ENCODE peak calls at places on chromosome 4, in four cellular contexts. T, G, S and Z are unnamed samples.

GRCh38 chr4:152529880-152530279 is 6.0 kb downstream of the FBXW7 start:
- DNase-seq in T (no peak), G (no peak), S (no peak), Z (no peak)

GRCh38 chr4:7864685-7865084 is 75.0 kb downstream of the AFAP1 start:
- DNase-seq in G (no peak), T (no peak), S (no peak), Z (no peak)

GRCh38 chr4:11741190-11741652 is 312.5 kb upstream of the HS3ST1 start:
- DNase-seq in G (peak), T (no peak), S (no peak), Z (no peak)

GRCh38 chr4:25234390-25235367 is 846 bp downstream of the PI4K2B start:
- DNase-seq in S (peak), T (peak), G (peak), Z (peak)

GRCh38 chr4:52076731-52077130 is 25.6 kb downstream of the SPATA18 start:
- DNase-seq in T (no peak), S (no peak), G (peak), Z (peak)

GRCh38 chr4:140472156-140472555 is 25.9 kb downstream of the MGAT4D start:
- DNase-seq in S (no peak), T (no peak), G (no peak), Z (no peak)

GRCh38 chr4:7155611-7156071 is 36.7 kb upstream of the SORCS2 start:
- DNase-seq in G (peak), T (no peak), S (peak), Z (no peak)

GRCh38 chr4:128565565-128566186 is 243.8 kb upstream of the JADE1 start:
- DNase-seq in T (no peak), G (peak), S (peak), Z (peak)

GRCh38 chr4:3822230-3822947 is 56.2 kb downstream of the ADRA2C start:
- DNase-seq in T (no peak), S (no peak), G (peak), Z (no peak)

GRCh38 chr4:26860922-26861433 is 337 bp downstream of the STIM2 start:
- DNase-seq in G (peak), T (peak), S (peak), Z (peak)

GRCh38 chr4:123856689-123857545 is 460.3 kb downstream of the SPRY1 start:
- DNase-seq in T (peak), S (no peak), G (peak), Z (peak)

GRCh38 chr4:66202870-66203269 is 532.6 kb upstream of the EPHA5 start:
- DNase-seq in G (no peak), S (no peak), T (no peak), Z (no peak)

GRCh38 chr4:1801286-1801958 is 8.3 kb downstream of the FGFR3 start:
- DNase-seq in G (no peak), T (no peak), S (no peak), Z (no peak)

GRCh38 chr4:27666943-27667342 is 806.3 kb downstream of the STIM2 start:
- DNase-seq in S (no peak), G (no peak), T (no peak), Z (no peak)

GRCh38 chr4:86857341-86858052 is 8.3 kb upstream of the SLC10A6 start:
- DNase-seq in G (no peak), S (no peak), T (no peak), Z (no peak)

GRCh38 chr4:169228076-169228475 is 42.7 kb downstream of the SH3RF1 start:
- DNase-seq in S (no peak), G (no peak), T (no peak), Z (no peak)

GRCh38 chr4:8006471-8006870 is 66.8 kb upstream of the AFAP1 start:
- DNase-seq in S (no peak), G (no peak), T (no peak), Z (no peak)

GRCh38 chr4:24917076-24917856 is 4.4 kb upstream of the CCDC149 start:
- DNase-seq in S (no peak), T (no peak), G (no peak), Z (no peak)

GRCh38 chr4:48722509-48723446 is 57.3 kb downstream of the FRYL start:
- DNase-seq in T (no peak), G (peak), S (no peak), Z (no peak)

GRCh38 chr4:82789377-82789776 is 9.2 kb downstream of the SCD5 start:
- DNase-seq in T (no peak), S (no peak), G (no peak), Z (no peak)

GRCh38 chr4:97153042-97153441 is 990.2 kb downstream of the STPG2 start:
- DNase-seq in T (no peak), G (peak), S (no peak), Z (no peak)

GRCh38 chr4:121656269-121656641 is 40.5 kb downstream of the ANXA5 start:
- DNase-seq in G (peak), S (peak), T (peak), Z (peak)

GRCh38 chr4:48343531-48343930 is 2.2 kb downstream of the SLAIN2 start:
- DNase-seq in G (peak), S (peak), T (no peak), Z (no peak)

GRCh38 chr4:101871962-101872676 is 81.6 kb downstream of the BANK1 start:
- DNase-seq in T (no peak), G (no peak), S (no peak), Z (no peak)

GRCh38 chr4:161650812-161651211 is 513.0 kb downstream of the FSTL5 start:
- DNase-seq in S (no peak), T (no peak), G (no peak), Z (no peak)

GRCh38 chr4:109952612-109953011 is 39.9 kb downstream of the EGF start:
- DNase-seq in S (no peak), G (no peak), T (no peak), Z (no peak)
- TF ChIP-seq CTCF in S (no peak), G (no peak), T (no peak), Z (no peak)

DNA sequence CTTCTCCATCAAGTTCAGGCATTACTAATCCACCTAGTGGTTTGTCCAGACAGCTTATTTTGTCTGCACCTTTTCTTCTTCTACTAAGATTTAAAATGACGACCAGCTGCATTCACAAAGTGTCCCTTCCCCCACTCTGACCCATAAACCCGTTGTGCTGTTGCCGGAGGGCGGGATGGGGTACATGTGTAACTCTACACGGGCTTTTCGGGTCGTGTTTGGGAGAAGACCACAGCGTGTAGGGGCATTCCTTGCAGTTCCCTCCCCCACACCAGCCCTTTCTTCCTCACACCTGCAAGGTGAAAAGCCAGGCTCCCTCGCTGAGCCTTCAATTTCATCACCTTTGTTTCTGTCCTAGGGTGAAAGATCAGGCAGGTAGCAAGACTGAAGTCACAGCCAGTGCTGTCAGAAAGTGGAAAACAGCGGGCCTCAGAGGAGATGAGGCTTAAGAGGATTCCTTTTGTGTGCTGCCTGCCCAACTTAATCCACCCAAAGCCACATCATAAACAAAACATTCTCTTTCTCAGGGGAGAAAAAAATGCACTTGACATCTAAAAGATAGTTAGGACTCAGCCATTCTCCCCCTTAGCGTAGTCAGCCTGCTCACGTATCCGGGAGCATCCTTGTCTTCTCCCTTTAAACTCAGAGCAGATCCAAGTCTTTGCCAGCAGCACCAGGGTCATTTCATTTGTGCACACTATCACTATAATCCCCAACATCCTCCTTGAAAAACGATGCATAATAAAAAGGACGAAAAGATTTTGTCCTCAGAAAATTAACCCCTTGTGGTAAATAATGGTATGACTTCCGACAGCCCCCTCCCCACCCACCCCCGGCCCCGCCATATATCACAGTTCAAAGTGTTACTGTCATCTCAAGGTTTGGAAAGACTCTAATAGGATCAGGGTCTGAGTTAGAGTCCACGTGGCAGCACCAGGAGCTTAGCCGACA is 599.0 kb downstream of the RAB28 start:
- DNase-seq in S (no peak), G (no peak), T (no peak), Z (no peak)
- TF ChIP-seq CTCF in S (no peak), G (no peak), T (no peak), Z (no peak)

GRCh38 chr4:20490734-20491133 is 209.5 kb upstream of the PACRGL start:
- DNase-seq in G (no peak), S (no peak), T (no peak), Z (no peak)

GRCh38 chr4:20496078-20496477 is 204.2 kb upstream of the PACRGL start:
- DNase-seq in S (no peak), G (no peak), T (no peak), Z (no peak)

GRCh38 chr4:20493761-20494353 is 206.4 kb upstream of the PACRGL start:
- DNase-seq in S (no peak), G (peak), T (no peak), Z (no peak)
- TF ChIP-seq CTCF in S (no peak), G (no peak), T (no peak), Z (no peak)

GRCh38 chr4:109248322-109248895 is 54.0 kb downstream of the COL25A1 start:
- DNase-seq in T (no peak), G (no peak), S (no peak), Z (no peak)
- TF ChIP-seq CTCF in T (no peak), G (no peak), S (no peak), Z (no peak)

GRCh38 chr4:184282251-184282713 is 64.6 kb upstream of the ENPP6 start:
- DNase-seq in T (no peak), S (peak), G (no peak), Z (peak)
- TF ChIP-seq CTCF in T (no peak), S (peak), G (no peak), Z (no peak)

GRCh38 chr4:15955670-15956069 is 7.3 kb downstream of the FGFBP2 start:
- DNase-seq in T (no peak), S (no peak), G (peak), Z (no peak)
- TF ChIP-seq CTCF in T (no peak), S (no peak), G (no peak), Z (no peak)

DNA sequence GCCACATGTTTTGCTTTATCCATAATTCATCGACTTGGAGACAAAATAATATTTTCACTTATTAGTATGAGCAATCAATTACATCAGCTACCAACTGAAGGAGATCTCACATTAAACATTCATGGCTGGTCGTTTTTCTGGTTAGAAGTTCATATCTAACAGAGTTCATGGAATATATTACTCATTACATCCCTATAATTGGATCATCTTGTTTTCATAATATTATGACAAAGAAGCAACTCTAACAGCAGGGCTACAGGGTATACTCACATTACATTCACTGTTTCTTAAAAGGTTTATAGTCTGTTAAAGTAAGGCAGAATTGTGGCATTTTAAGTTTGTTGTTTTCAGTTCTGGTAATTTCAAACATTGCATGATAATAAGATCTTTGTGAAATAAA is 33.0 kb downstream of the GSTCD start:
- DNase-seq in G (peak), T (no peak), S (no peak), Z (no peak)
- TF ChIP-seq CTCF in G (no peak), T (no peak), S (no peak), Z (no peak)

GRCh38 chr4:111136438-111136837 is 513.6 kb upstream of the PITX2 start:
- DNase-seq in T (no peak), S (no peak), G (peak), Z (no peak)
- TF ChIP-seq CTCF in T (peak), S (no peak), G (no peak), Z (no peak)

DNA sequence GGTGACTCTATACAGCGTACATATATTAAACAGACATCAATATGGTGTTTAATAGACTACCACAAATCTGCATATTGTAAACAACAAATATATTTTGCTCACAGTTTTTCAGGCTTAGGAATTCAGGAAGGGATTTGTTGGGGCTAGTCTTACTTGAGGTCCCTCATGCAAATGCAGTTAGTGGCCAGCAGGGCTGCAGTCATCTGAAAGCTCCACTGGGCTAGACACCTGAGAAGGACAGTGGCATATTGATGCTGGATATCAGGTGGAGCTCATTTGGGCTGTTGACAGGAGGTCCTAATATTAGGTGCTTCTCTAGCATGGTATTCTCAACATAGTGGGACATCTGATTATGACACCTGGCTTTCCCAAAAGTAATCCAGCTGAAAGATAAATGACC is 493.8 kb upstream of the PABPC4L start:
- DNase-seq in T (no peak), S (no peak), G (no peak), Z (no peak)
- TF ChIP-seq CTCF in T (no peak), S (no peak), G (no peak), Z (no peak)

GRCh38 chr4:92047209-92047877 is 256.4 kb upstream of the GRID2 start:
- DNase-seq in T (no peak), S (no peak), G (peak), Z (no peak)
- TF ChIP-seq CTCF in T (no peak), S (no peak), G (peak), Z (no peak)